ENCODE peak calls at places on chromosome 14, in four cellular contexts. E is HepG2, B is GM12878, G is HCT116. Y is an unnamed sample.

GRCh38 chr14:39890026-39890425 is 457.8 kb upstream of the FBXO33 start:
- DNase-seq in E (no peak), B (no peak), G (no peak), Y (no peak)

GRCh38 chr14:51304956-51305355 is 64.9 kb downstream of the TMX1 start:
- DNase-seq in E (no peak), B (no peak), G (no peak), Y (no peak)

GRCh38 chr14:77275041-77275854 is 4.2 kb upstream of the NGB start:
- DNase-seq in E (no peak), B (no peak), G (no peak), Y (no peak)

GRCh38 chr14:81137316-81137715 is 83.4 kb downstream of the GTF2A1 start:
- DNase-seq in E (no peak), B (no peak), G (no peak), Y (no peak)

GRCh38 chr14:96666088-96666487 is 131.1 kb upstream of the VRK1 start:
- DNase-seq in E (peak), B (no peak), G (no peak), Y (no peak)

GRCh38 chr14:35594616-35595015 is 60.7 kb downstream of the INSM2 start:
- DNase-seq in E (no peak), B (no peak), G (no peak), Y (peak)

GRCh38 chr14:35374273-35374681 is 30.3 kb downstream of the NFKBIA start:
- DNase-seq in E (peak), B (no peak), G (peak), Y (peak)

GRCh38 chr14:77014004-77014604 is 14.4 kb downstream of the IRF2BPL start:
- DNase-seq in E (peak), B (no peak), G (no peak), Y (peak)

GRCh38 chr14:77260631-77261030 is 10.4 kb downstream of the NGB start:
- DNase-seq in E (no peak), B (no peak), G (no peak), Y (no peak)

GRCh38 chr14:90585106-90585505 is 188.3 kb downstream of the CALM1 start:
- DNase-seq in E (no peak), B (no peak), G (no peak), Y (no peak)

GRCh38 chr14:53055003-53055402 is 98.1 kb downstream of the DDHD1 start:
- DNase-seq in E (peak), B (peak), G (peak), Y (peak)

GRCh38 chr14:102248121-102248520 is 56.8 kb downstream of the MOK start:
- DNase-seq in E (no peak), B (no peak), G (no peak), Y (no peak)

GRCh38 chr14:73662439-73663056 is 17.8 kb downstream of the DNAL1 start:
- DNase-seq in E (peak), B (no peak), G (peak), Y (peak)

GRCh38 chr14:24279301-24280186 is 8.1 kb upstream of the RABGGTA start:
- DNase-seq in E (no peak), B (peak), G (no peak), Y (no peak)

GRCh38 chr14:34257505-34257904 is 204.5 kb downstream of the SPTSSA start:
- DNase-seq in E (no peak), B (no peak), G (no peak), Y (no peak)

GRCh38 chr14:105151131-105151837 is 17.3 kb downstream of the JAG2 start:
- DNase-seq in E (no peak), B (no peak), G (no peak), Y (no peak)

GRCh38 chr14:54709444-54709843 is 142.5 kb downstream of the SAMD4A start:
- DNase-seq in E (no peak), B (peak), G (no peak), Y (no peak)

GRCh38 chr14:54711812-54712211 is 144.9 kb downstream of the SAMD4A start:
- DNase-seq in E (no peak), B (no peak), G (no peak), Y (no peak)

GRCh38 chr14:54709867-54710266 is 142.9 kb downstream of the SAMD4A start:
- DNase-seq in E (peak), B (no peak), G (no peak), Y (no peak)

GRCh38 chr14:54712371-54712998 is 145.6 kb downstream of the SAMD4A start:
- DNase-seq in E (no peak), B (no peak), G (no peak), Y (peak)

GRCh38 chr14:54711312-54711711 is 144.4 kb downstream of the SAMD4A start:
- DNase-seq in E (no peak), B (no peak), G (no peak), Y (no peak)
- H3K27ac ChIP-seq in E (no peak), B (no peak), G (no peak), Y (no peak)

GRCh38 chr14:64501326-64502171 is 2.1 kb downstream of the ZBTB25 start:
- DNase-seq in E (peak), B (no peak), G (no peak), Y (peak)
- TF ChIP-seq POLR2A in E (no peak), B (no peak), G (no peak), Y (no peak)

GRCh38 chr14:68263563-68264350 is 444.2 kb downstream of the RAD51B start:
- DNase-seq in E (no peak), B (no peak), G (no peak), Y (peak)

GRCh38 chr14:68257969-68258368 is 438.4 kb downstream of the RAD51B start:
- DNase-seq in E (no peak), B (no peak), G (no peak), Y (no peak)

GRCh38 chr14:68260121-68260520 is 440.5 kb downstream of the RAD51B start:
- DNase-seq in E (no peak), B (no peak), G (no peak), Y (no peak)

GRCh38 chr14:68262567-68262966 is 443.0 kb downstream of the RAD51B start:
- DNase-seq in E (no peak), B (no peak), G (no peak), Y (no peak)

GRCh38 chr14:68261092-68261842 is 441.7 kb downstream of the RAD51B start:
- DNase-seq in E (no peak), B (no peak), G (no peak), Y (peak)
- H3K9ac ChIP-seq in E (no peak), B (peak), G (no peak), Y (no peak)

GRCh38 chr14:89185919-89186849 is 230.8 kb downstream of the FOXN3 start:
- DNase-seq in E (no peak), B (no peak), G (peak), Y (no peak)
- H3K27ac ChIP-seq in E (no peak), B (no peak), G (no peak), Y (no peak)

Y was measured in endothelial cell of umbilical vein.